ENCODE peak calls at places on chromosomes 5 and 9, in five cellular contexts. B is NCI-H1417; K is bronchial epithelial cell; L is stimulated activated CD4-positive, alpha-beta T cell treated with anti-CD3 and anti-CD28 coated beads, Interleukin-2, amount 100 ng/mL, for 24 hours; M is epithelial cell of esophagus. X is an unnamed sample.

GRCh38 chr5:143968071-143968878 is 156.3 kb downstream of the HMHB1 start:
- DNase-seq in M (peak), K (peak), B (peak), L (no peak), X (no peak)

GRCh38 chr5:176895350-176895749 is 3.8 kb downstream of the HK3 start:
- DNase-seq in B (no peak), M (no peak), K (no peak), L (no peak), X (no peak)

GRCh38 chr9:69190086-69190865 is 16.2 kb downstream of the TJP2 start:
- DNase-seq in K (no peak), M (no peak), B (no peak), L (no peak), X (no peak)

GRCh38 chr9:79185866-79186265 is 385.9 kb upstream of the TLE4 start:
- DNase-seq in L (no peak), B (no peak), K (no peak), M (peak), X (no peak)

GRCh38 chr9:136323420-136323819 is 3.9 kb upstream of the GPSM1 start:
- DNase-seq in L (no peak), M (peak), B (peak), K (peak), X (no peak)

GRCh38 chr5:37615184-37615583 is 224.7 kb downstream of the GDNF start:
- DNase-seq in K (no peak), L (no peak), M (peak), B (no peak), X (no peak)

GRCh38 chr9:734831-735511 is 106.5 kb upstream of the DMRT1 start:
- DNase-seq in M (no peak), L (no peak), B (no peak), K (no peak), X (no peak)

GRCh38 chr9:97633859-97634485 is 351 bp downstream of the NCBP1 start:
- DNase-seq in L (no peak), B (no peak), K (peak), M (peak), X (no peak)

GRCh38 chr5:147303976-147304375 is 69.2 kb downstream of the STK32A start:
- DNase-seq in K (peak), M (peak), L (no peak), B (no peak), X (no peak)

GRCh38 chr9:72718503-72718902 is 197.1 kb downstream of the TMC1 start:
- DNase-seq in K (no peak), B (no peak), M (no peak), L (peak), X (no peak)

GRCh38 chr5:31066655-31067328 is 126.7 kb upstream of the CDH6 start:
- DNase-seq in K (peak), M (no peak), B (no peak), L (no peak), X (no peak)

GRCh38 chr9:136757328-136757727 is 715 bp downstream of the LCN8 start:
- DNase-seq in L (no peak), M (no peak), K (no peak), B (no peak), X (no peak)

GRCh38 chr9:37421914-37422288 is 595 bp upstream of the GRHPR start:
- DNase-seq in B (no peak), M (no peak), L (no peak), K (no peak), X (no peak)

GRCh38 chr9:2663886-2664674 is 42.5 kb downstream of the VLDLR start:
- DNase-seq in M (no peak), B (no peak), K (no peak), L (no peak), X (no peak)

GRCh38 chr9:76415731-76416130 is 21.5 kb upstream of the RFK start:
- DNase-seq in M (no peak), K (no peak), L (no peak), B (no peak), X (no peak)

GRCh38 chr9:20873240-20873860 is 158.1 kb downstream of the HACD4 start:
- DNase-seq in M (no peak), B (no peak), L (no peak), K (no peak), X (no peak)

GRCh38 chr9:105700598-105701544 is 6.5 kb downstream of the TMEM38B start:
- DNase-seq in L (no peak), K (no peak), M (no peak), B (no peak), X (no peak)

GRCh38 chr9:132670816-132671371 is 630 bp downstream of the GTF3C4 start:
- DNase-seq in B (no peak), K (peak), M (peak), L (peak), X (peak)

GRCh38 chr9:137217276-137218211 is 4.5 kb downstream of the RNF208 start:
- DNase-seq in M (peak), B (peak), K (peak), L (no peak), X (no peak)